ENCODE peak calls at places on chromosomes 2 and 18, in seven cellular contexts. W, M, O, S, F, G and Z are unnamed samples. For H3K4me1, the result is how much of the 10 kb centered on the place peaks cover.

GRCh38 chr2:201890447-201890846 is 84.1 kb downstream of the CDK15 start:
- DNase-seq in W (no peak), M (no peak), O (no peak), S (peak), F (peak), G (no peak), Z (no peak)

GRCh38 chr2:157897106-157897971 is 21.2 kb upstream of the ACVR1 start:
- DNase-seq in W (peak), M (peak), O (peak), S (no peak), F (no peak), G (no peak), Z (no peak)

GRCh38 chr2:239192975-239193374 is 207.8 kb downstream of the HDAC4 start:
- DNase-seq in W (no peak), M (no peak), O (no peak), S (no peak), F (no peak), G (no peak), Z (no peak)

GRCh38 chr2:37833420-37833819 is 91.7 kb upstream of the RMDN2 start:
- DNase-seq in W (no peak), M (peak), O (no peak), S (no peak), F (no peak), G (no peak), Z (no peak)

GRCh38 chr2:20456049-20456665 is 9.3 kb downstream of the RHOB start:
- DNase-seq in W (no peak), M (no peak), O (peak), S (no peak), F (peak), G (no peak), Z (no peak)

GRCh38 chr2:48250943-48251342 is 279.0 kb upstream of the STON1 start:
- DNase-seq in W (peak), M (peak), O (no peak), S (no peak), F (peak), G (no peak), Z (no peak)

GRCh38 chr2:47528874-47529273 is 125.9 kb downstream of the MSH2 start:
- DNase-seq in W (no peak), M (no peak), O (no peak), S (no peak), F (peak), G (no peak), Z (no peak)

GRCh38 chr2:202488671-202489070 is 112.5 kb downstream of the BMPR2 start:
- DNase-seq in W (no peak), M (no peak), O (no peak), S (no peak), F (no peak), G (no peak), Z (no peak)

GRCh38 chr2:58240595-58240937 is 559 bp downstream of the FANCL start:
- DNase-seq in W (peak), M (peak), O (no peak), S (no peak), F (no peak), G (no peak), Z (no peak)

GRCh38 chr2:36971990-36972389 is 5.7 kb upstream of the STRN start:
- DNase-seq in W (no peak), M (no peak), O (no peak), S (no peak), F (no peak), G (no peak), Z (no peak)

GRCh38 chr2:71684226-71685072 is 231.1 kb downstream of the DYSF start:
- DNase-seq in W (no peak), M (no peak), O (no peak), S (no peak), F (no peak), G (no peak), Z (no peak)

GRCh38 chr18:21484851-21485636 is 115.5 kb downstream of the ESCO1 start:
- DNase-seq in W (no peak), M (no peak), O (no peak), S (no peak), F (peak), G (no peak), Z (no peak)

GRCh38 chr2:29307522-29307921 is 192.3 kb downstream of the CLIP4 start:
- DNase-seq in W (no peak), M (no peak), O (no peak), S (no peak), F (no peak), G (no peak), Z (no peak)

GRCh38 chr2:15640291-15640711 is 48.6 kb downstream of the DDX1 start:
- DNase-seq in W (no peak), M (no peak), O (no peak), S (no peak), F (peak), G (no peak), Z (no peak)

GRCh38 chr2:174606336-174606735 is 8.7 kb upstream of the WIPF1 start:
- DNase-seq in W (no peak), M (peak), O (no peak), S (no peak), F (peak), G (no peak), Z (no peak)
- H3K27ac ChIP-seq in W (no peak), M (peak), O (no peak), S (no peak), F (no peak), G (no peak), Z (no peak)

DNA sequence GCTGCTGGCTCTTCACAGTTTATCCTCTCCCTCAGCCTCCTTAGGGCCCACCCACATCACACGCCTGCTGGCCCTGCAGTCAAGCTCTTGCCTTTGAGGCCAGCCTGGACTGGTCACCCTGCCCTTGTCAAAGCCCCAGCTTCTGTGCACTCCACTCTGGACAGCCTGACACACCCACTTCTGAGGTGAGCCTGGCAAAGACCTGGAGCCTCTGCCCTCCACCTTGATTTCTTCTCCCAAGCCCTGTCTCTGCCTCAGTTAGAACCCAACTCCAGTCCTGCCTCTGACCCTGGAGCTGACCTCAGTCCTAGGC is 37.0 kb upstream of the TAF1B start:
- DNase-seq in W (no peak), M (no peak), O (no peak), S (no peak), F (no peak), G (no peak), Z (no peak)
- H3K4me1 ChIP-seq in W (under half), M (under half), O (under half), S (under half), F (under half), G (under half), Z (under half)

GRCh38 chr2:3785220-3785889 is 82.0 kb downstream of the DCDC2C start:
- DNase-seq in W (no peak), M (no peak), O (no peak), S (peak), F (peak), G (no peak), Z (no peak)
- H3K4me3 ChIP-seq in W (no peak), M (no peak), O (no peak), S (peak), F (no peak), G (no peak), Z (no peak)

DNA sequence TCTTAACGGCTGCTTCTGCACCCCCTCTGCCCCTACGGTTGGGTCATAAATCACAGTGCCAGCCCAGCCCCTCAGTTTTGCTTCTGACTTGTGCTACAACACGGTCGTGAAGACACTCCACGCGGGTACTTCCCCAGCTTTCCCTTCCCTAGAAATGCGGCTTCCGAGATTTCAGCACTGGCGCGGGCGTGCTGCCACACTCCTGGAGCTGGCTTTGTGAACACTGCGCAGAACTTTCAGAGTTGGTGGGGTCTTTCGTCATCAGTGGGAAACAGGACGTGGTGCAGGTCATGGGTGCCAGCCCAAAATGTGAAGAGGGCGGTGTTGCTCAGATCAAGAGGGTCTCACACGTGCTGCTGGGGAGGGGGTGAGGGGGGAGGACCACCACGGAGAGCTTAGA is 733.0 kb upstream of the SALL3 start:
- DNase-seq in W (no peak), M (no peak), O (no peak), S (no peak), F (no peak), G (no peak), Z (no peak)
- H3K27ac ChIP-seq in W (no peak), M (no peak), O (no peak), S (no peak), F (no peak), G (no peak), Z (no peak)

DNA sequence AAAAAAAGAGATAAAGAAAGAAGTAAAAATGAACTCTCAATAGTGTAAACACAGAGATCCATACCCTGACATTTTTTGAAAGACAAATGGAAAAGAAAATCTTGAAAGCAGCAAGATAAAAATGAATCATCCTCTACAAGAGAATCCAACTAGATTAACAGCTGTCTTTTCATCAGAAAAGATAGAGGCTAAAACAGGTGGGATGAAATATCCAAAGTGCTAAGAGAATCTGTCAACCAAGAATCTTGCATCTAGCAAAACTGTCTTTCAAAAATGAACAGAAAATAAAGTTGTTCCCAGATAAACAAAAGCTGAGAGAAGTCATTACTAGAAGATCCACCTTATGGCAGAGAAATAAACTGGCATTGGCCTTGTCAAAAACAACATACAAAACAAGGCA is 117.3 kb upstream of the MAPRE2 start:
- DNase-seq in W (no peak), M (no peak), O (no peak), S (no peak), F (no peak), G (no peak), Z (no peak)
- H3K4me1 ChIP-seq in W (under half), M (under half), O (under half), S (under half), F (under half), G (under half), Z (under half)

GRCh38 chr2:140504596-140504995 is 1626.2 kb downstream of the LRP1B start:
- DNase-seq in W (no peak), M (no peak), O (no peak), S (no peak), F (no peak), G (no peak), Z (no peak)

GRCh38 chr2:140498360-140498759 is 1632.5 kb downstream of the LRP1B start:
- DNase-seq in W (no peak), M (no peak), O (no peak), S (no peak), F (no peak), G (no peak), Z (no peak)

GRCh38 chr2:140506606-140507005 is 1624.2 kb downstream of the LRP1B start:
- DNase-seq in W (no peak), M (no peak), O (no peak), S (no peak), F (peak), G (no peak), Z (no peak)

GRCh38 chr2:140508756-140509155 is 1622.1 kb downstream of the LRP1B start:
- DNase-seq in W (no peak), M (no peak), O (no peak), S (no peak), F (no peak), G (no peak), Z (no peak)

GRCh38 chr2:140502951-140503630 is 1627.7 kb downstream of the LRP1B start:
- DNase-seq in W (peak), M (no peak), O (no peak), S (no peak), F (peak), G (no peak), Z (no peak)
- H3K4me3 ChIP-seq in W (no peak), M (no peak), O (no peak), S (no peak), F (no peak), G (no peak), Z (no peak)

GRCh38 chr2:44367591-44367990 is 5.8 kb downstream of the CAMKMT start:
- DNase-seq in W (no peak), M (no peak), O (no peak), S (no peak), F (no peak), G (no peak), Z (no peak)
- H3K27ac ChIP-seq in W (no peak), M (no peak), O (no peak), S (no peak), F (no peak), G (no peak), Z (no peak)

GRCh38 chr18:68714707-68715496 is at the start of gene TMX3:
- DNase-seq in W (peak), M (peak), O (peak), S (peak), F (peak), G (peak), Z (peak)
- H3K4me1 ChIP-seq in W (under half), M (under half), O (under half), S (under half), F (under half), G (under half), Z (under half)

DNA sequence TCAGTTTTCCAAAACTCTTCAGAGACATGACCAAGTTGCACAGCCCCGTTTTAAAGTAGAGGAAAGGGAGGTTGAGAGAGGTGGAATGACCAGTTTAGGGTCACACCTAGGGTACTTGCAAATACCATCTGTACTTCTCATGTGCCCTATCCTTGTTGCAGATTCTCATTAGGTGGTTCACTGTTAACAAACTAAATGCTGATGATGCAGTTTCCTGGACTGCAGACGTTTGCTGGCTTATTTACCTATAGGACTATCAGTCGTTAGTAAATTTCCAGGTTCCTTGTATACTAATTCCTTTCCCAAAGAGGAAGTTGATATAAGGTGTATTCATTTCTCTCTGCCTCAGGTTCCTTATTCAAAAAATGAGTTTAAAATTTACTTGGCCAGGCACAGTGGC is 1.4 kb downstream of the FARP2 start:
- DNase-seq in W (peak), M (no peak), O (no peak), S (no peak), F (no peak), G (no peak), Z (no peak)
- H3K4me3 ChIP-seq in W (peak), M (no peak), O (peak), S (peak), F (no peak), G (peak), Z (no peak)

DNA sequence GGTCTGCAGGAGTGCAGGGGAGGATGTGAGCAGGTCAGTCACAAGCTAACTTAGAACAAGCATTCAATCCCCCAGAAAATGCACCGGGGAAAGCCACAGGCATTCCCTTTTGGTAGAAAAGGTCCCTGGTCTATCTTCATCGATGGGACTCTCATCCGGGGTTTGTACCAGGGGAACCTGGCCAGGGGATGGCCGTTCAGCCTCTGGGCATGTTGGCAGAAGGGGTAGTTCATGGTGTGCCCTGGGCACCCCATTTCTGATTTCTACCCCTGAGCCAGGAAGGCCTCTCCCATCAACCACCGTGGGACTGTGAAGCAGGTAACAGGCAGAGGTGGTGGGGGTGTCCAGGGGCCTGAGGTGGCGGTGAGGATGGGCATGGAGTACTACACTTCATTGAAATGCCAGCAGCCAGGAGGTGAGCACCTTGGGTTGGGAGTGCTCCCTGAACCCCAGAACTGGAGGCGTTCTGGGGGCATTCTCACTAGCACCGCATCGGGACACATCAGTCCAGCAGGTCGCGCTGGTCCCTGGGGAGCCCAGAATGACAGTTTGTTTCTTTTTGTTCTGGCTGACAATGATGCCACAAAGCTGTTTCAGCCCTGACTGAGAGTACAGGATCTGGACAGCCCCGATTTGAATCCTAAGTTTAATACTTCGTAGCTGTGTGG is 172.3 kb downstream of the SMAD7 start:
- DNase-seq in W (no peak), M (no peak), O (no peak), S (no peak), F (no peak), G (no peak), Z (no peak)
- H3K27ac ChIP-seq in W (no peak), M (no peak), O (peak), S (no peak), F (no peak), G (no peak), Z (no peak)